ENCODE peak calls at places on chromosomes 16 and 17, in seven cellular contexts. J is cardiac muscle cell; V is HEK293T; L is T-helper 1 cell; G is NCI-H524; Y is stimulated activated CD8-positive, alpha-beta memory T cell treated with anti-CD3 and anti-CD28 coated beads, Interleukin-2, amount 100 ng/mL, for 48 hours; H is DMS 273 treated with DMSO at 0.1 percent for 48 hours. B is an unnamed sample.
A peak's percentile ranks its signal among the peaks of the same experiment; 100 is the strongest.

GRCh38 chr16:22225060-22225459 is 19.0 kb downstream of the EEF2K start:
- DNase-seq in Y (no peak), H (no peak), J (no peak), L (no peak), G (no peak), V (no peak), B (no peak)

GRCh38 chr16:56910654-56911539 is 21.0 kb upstream of the HERPUD1 start:
- DNase-seq in V (no peak), J (peak; percentile 93), G (no peak), Y (no peak), H (peak; percentile 42), L (no peak), B (no peak)

GRCh38 chr17:3903881-3904286 is 11.0 kb upstream of the CAMKK1 start:
- DNase-seq in V (no peak), H (no peak), G (no peak), J (no peak), L (no peak), Y (no peak), B (no peak)

GRCh38 chr17:11294826-11295225 is 53.8 kb downstream of the SHISA6 start:
- DNase-seq in Y (no peak), H (no peak), G (no peak), L (no peak), V (no peak), J (no peak), B (no peak)

GRCh38 chr16:154223-155030 is 2.0 kb downstream of the HBZ start:
- DNase-seq in Y (no peak), L (no peak), V (peak; percentile 40), H (no peak), J (peak; percentile 35), G (no peak), B (no peak)

GRCh38 chr16:27879601-27880247 is 183.8 kb downstream of the GSG1L start:
- DNase-seq in L (no peak), V (no peak), J (no peak), Y (no peak), H (peak; percentile 35), G (no peak), B (no peak)

GRCh38 chr17:79104898-79105600 is 30.4 kb downstream of the ENGASE start:
- DNase-seq in H (no peak), J (no peak), L (no peak), V (no peak), Y (no peak), G (no peak), B (no peak)

GRCh38 chr16:64215730-64216129 is 906.1 kb downstream of the CDH11 start:
- DNase-seq in J (no peak), L (no peak), Y (no peak), H (no peak), G (no peak), V (no peak), B (no peak)

GRCh38 chr16:81429045-81429521 is 15.5 kb upstream of the CMIP start:
- DNase-seq in V (peak; percentile 59), L (no peak), Y (no peak), G (peak; percentile 99), J (peak; percentile 64), H (peak; percentile 67), B (no peak)

GRCh38 chr16:62404857-62405611 is 368.8 kb upstream of the CDH8 start:
- DNase-seq in L (no peak), Y (no peak), H (no peak), V (no peak), J (no peak), G (no peak), B (no peak)

GRCh38 chr16:81513204-81514040 is 68.8 kb downstream of the CMIP start:
- DNase-seq in L (no peak), G (no peak), Y (no peak), H (no peak), V (no peak), J (peak; percentile 52), B (peak; percentile 44)

GRCh38 chr17:28173801-28174200 is 131.3 kb downstream of the NLK start:
- DNase-seq in H (no peak), G (no peak), J (peak; percentile 63), Y (no peak), L (no peak), V (no peak), B (no peak)

GRCh38 chr17:81582769-81583168 is 30.6 kb upstream of the FAAP100 start:
- DNase-seq in L (no peak), J (no peak), G (no peak), H (no peak), Y (no peak), V (no peak), B (no peak)

GRCh38 chr17:48389903-48390302 is 40.1 kb downstream of the SKAP1 start:
- DNase-seq in J (no peak), G (no peak), H (no peak), Y (no peak), V (no peak), L (no peak), B (no peak)

GRCh38 chr17:44502598-44503079 is 567 bp downstream of the GPATCH8 start:
- DNase-seq in Y (no peak), H (peak; percentile 5), J (no peak), V (peak; percentile 24), G (no peak), L (no peak), B (no peak)

GRCh38 chr16:49469930-49470451 is 96.4 kb downstream of the C16orf78 start:
- DNase-seq in H (no peak), V (no peak), G (no peak), J (no peak), L (no peak), Y (no peak), B (no peak)

GRCh38 chr16:20906225-20906870 is 5.8 kb downstream of the LYRM1 start:
- DNase-seq in Y (no peak), J (peak; percentile 94), G (no peak), L (no peak), V (no peak), H (no peak), B (no peak)

GRCh38 chr16:62475573-62475972 is 439.3 kb upstream of the CDH8 start:
- DNase-seq in J (no peak), L (no peak), H (no peak), Y (no peak), V (no peak), G (no peak), B (no peak)

GRCh38 chr17:75774988-75775668 is 9.5 kb upstream of the UNK start:
- DNase-seq in G (no peak), J (peak; percentile 56), Y (no peak), L (no peak), V (peak; percentile 7), H (no peak), B (no peak)

GRCh38 chr16:72934661-72935403 is 113.1 kb downstream of the ZFHX3 start:
- DNase-seq in H (no peak), L (no peak), G (no peak), J (peak; percentile 84), Y (no peak), V (no peak), B (no peak)

GRCh38 chr17:72362466-72363335 is 241.9 kb downstream of the SOX9 start:
- DNase-seq in Y (no peak), L (no peak), J (peak; percentile 47), V (no peak), H (no peak), G (no peak), B (no peak)

GRCh38 chr17:58818654-58819053 is 63.0 kb downstream of the PPM1E start:
- DNase-seq in H (no peak), L (no peak), V (no peak), Y (no peak), J (no peak), G (no peak), B (no peak)

GRCh38 chr16:53495325-53495724 is 7.7 kb downstream of the AKTIP start:
- DNase-seq in G (no peak), V (no peak), J (no peak), Y (no peak), H (no peak), L (no peak), B (no peak)

GRCh38 chr16:80778707-80779106 is 25.7 kb downstream of the CDYL2 start:
- DNase-seq in J (no peak), G (no peak), Y (no peak), L (no peak), V (no peak), H (no peak), B (no peak)

GRCh38 chr17:29008591-29008990 is 2.8 kb upstream of the SEZ6 start:
- DNase-seq in J (no peak), L (no peak), V (no peak), G (no peak), H (no peak), Y (no peak), B (no peak)

GRCh38 chr16:10048850-10049249 is 133.4 kb downstream of the GRIN2A start:
- DNase-seq in J (no peak), Y (no peak), G (no peak), V (no peak), L (no peak), H (no peak), B (no peak)

B was measured in GM12891.